ENCODE peak calls at places on chromosomes 7 and 10, in eight cellular contexts. A is CD4-positive, alpha-beta T cell; C is SK-N-SH; B is stomach; Z is endothelial cell of umbilical vein; J is right cardiac atrium; R is mesendoderm; M is tibial artery. I is an unnamed sample.

GRCh38 chr7:139916717-139917395 is 87.8 kb downstream of the TBXAS1 start:
- DNase-seq in M (no peak), B (no peak), J (no peak), A (no peak), R (no peak), C (no peak), Z (no peak), I (no peak)

GRCh38 chr7:155422151-155422550 is 35.8 kb upstream of the EN2 start:
- DNase-seq in B (no peak), R (no peak), Z (no peak), J (no peak), C (no peak), A (no peak), M (no peak), I (no peak)

GRCh38 chr7:95493247-95493646 is 7.5 kb downstream of the ASB4 start:
- DNase-seq in R (no peak), A (no peak), Z (no peak), C (no peak), B (no peak), M (no peak), J (no peak), I (no peak)

GRCh38 chr10:68813554-68813953 is 13.8 kb upstream of the STOX1 start:
- DNase-seq in C (no peak), J (no peak), R (no peak), M (no peak), Z (no peak), B (no peak), A (no peak), I (no peak)

GRCh38 chr7:37160656-37161055 is 288.0 kb downstream of the ELMO1 start:
- DNase-seq in Z (no peak), J (no peak), M (no peak), A (no peak), C (no peak), R (no peak), B (no peak), I (no peak)

GRCh38 chr10:102554531-102554930 is 50.8 kb downstream of the SUFU start:
- DNase-seq in B (no peak), Z (no peak), R (no peak), M (no peak), A (no peak), C (no peak), J (no peak), I (no peak)

GRCh38 chr7:51224811-51225581 is 91.6 kb downstream of the COBL start:
- DNase-seq in Z (no peak), R (peak; percentile 50), B (peak; percentile 87), M (no peak), J (no peak), A (no peak), C (no peak), I (no peak)

GRCh38 chr7:6482307-6482706 is 34.6 kb upstream of the DAGLB start:
- DNase-seq in Z (no peak), M (no peak), J (no peak), C (no peak), A (no peak), R (no peak), B (no peak), I (no peak)

GRCh38 chr7:50605059-50605458 is 39.9 kb upstream of the DDC start:
- DNase-seq in M (no peak), J (no peak), Z (no peak), C (no peak), R (no peak), A (no peak), B (no peak), I (no peak)

GRCh38 chr10:21135396-21135973 is 238.4 kb upstream of the NEBL start:
- DNase-seq in A (no peak), B (no peak), M (no peak), R (no peak), C (no peak), J (no peak), Z (no peak), I (no peak)

GRCh38 chr10:75019360-75019759 is 92.1 kb upstream of the SAMD8 start:
- DNase-seq in B (no peak), M (no peak), C (no peak), R (peak; percentile 36), J (no peak), Z (peak; percentile 42), A (no peak), I (no peak)

GRCh38 chr10:72011468-72011867 is 47.3 kb downstream of the CHST3 start:
- DNase-seq in Z (no peak), R (no peak), J (peak; percentile 26), C (no peak), M (no peak), A (no peak), B (no peak), I (no peak)

GRCh38 chr10:118513174-118513573 is 82.3 kb downstream of the PRLHR start:
- DNase-seq in M (no peak), R (no peak), A (no peak), B (no peak), J (no peak), Z (no peak), C (no peak), I (no peak)

GRCh38 chr10:118508355-118508754 is 87.1 kb downstream of the PRLHR start:
- DNase-seq in A (no peak), M (no peak), J (no peak), B (no peak), C (no peak), Z (no peak), R (no peak), I (no peak)

GRCh38 chr10:118508863-118509262 is 86.6 kb downstream of the PRLHR start:
- DNase-seq in C (peak; percentile 37), J (no peak), R (no peak), A (no peak), B (no peak), Z (no peak), M (no peak), I (no peak)

GRCh38 chr10:118506835-118507234 is 88.6 kb downstream of the PRLHR start:
- DNase-seq in J (no peak), C (no peak), A (no peak), M (no peak), R (peak; percentile 60), B (no peak), Z (no peak), I (no peak)

DNA sequence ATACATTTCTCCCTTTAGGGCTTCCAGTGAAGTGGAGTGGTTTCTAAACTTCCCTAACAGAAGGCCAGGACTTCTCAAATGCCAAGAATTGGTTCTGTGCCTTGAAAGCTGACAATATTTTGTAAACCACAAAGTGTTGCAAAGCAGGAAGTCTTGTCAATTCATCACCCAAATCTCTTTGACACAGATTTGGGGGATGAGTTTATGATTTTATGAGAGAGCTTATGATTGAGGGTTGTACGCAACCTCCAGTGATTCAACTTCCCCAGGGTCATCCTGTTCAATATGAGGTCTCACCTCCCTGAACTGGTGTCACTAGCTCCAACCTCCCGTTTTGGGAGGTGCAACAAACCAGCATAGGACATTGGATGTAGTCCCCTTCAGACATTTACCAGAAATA is 83.7 kb downstream of the PRLHR start:
- DNase-seq in C (no peak), B (no peak), A (no peak), J (no peak), M (no peak), R (no peak), Z (no peak), I (no peak)
- H3K27ac ChIP-seq in C (no peak overlapping the region), B (no peak overlapping the region), A (no peak overlapping the region), J (no peak overlapping the region), M (no peak overlapping the region), R (no peak overlapping the region), Z (no peak overlapping the region), I (no peak overlapping the region)

DNA sequence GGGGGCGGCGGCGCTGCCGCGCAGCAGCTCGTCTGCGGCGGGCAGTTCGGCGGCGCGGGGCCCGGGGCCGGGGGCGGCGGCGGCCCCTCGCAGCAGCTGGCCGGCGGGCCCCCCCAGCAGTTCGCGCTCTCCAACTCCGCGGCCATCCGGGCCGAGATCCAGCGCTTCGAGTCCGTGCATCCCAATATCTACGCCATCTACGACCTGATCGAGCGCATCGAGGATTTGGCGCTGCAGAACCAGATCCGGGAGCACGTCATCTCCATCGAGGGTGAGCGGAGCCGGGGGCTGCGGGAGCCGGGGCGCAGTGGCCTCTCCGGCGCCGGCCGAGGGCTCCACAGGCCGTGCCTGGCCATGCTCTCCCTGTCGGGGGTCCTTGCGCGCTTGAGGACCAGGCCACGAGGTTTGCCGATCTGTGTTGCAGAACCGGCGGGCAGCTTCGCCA is 549 bp downstream of the AGAP3 start:
- DNase-seq in A (no peak), M (no peak), Z (no peak), R (peak; percentile 53), B (no peak), J (peak; percentile 75), C (peak; percentile 77), I (no peak)
- H3K27ac ChIP-seq in A (no peak overlapping the region), M (peak overlapping the region; percentile 82), Z (peak overlapping the region; percentile 98), R (no peak overlapping the region), B (peak overlapping the region; percentile 86), J (peak overlapping the region; percentile 45), C (peak overlapping the region; percentile 87), I (no peak overlapping the region)

DNA sequence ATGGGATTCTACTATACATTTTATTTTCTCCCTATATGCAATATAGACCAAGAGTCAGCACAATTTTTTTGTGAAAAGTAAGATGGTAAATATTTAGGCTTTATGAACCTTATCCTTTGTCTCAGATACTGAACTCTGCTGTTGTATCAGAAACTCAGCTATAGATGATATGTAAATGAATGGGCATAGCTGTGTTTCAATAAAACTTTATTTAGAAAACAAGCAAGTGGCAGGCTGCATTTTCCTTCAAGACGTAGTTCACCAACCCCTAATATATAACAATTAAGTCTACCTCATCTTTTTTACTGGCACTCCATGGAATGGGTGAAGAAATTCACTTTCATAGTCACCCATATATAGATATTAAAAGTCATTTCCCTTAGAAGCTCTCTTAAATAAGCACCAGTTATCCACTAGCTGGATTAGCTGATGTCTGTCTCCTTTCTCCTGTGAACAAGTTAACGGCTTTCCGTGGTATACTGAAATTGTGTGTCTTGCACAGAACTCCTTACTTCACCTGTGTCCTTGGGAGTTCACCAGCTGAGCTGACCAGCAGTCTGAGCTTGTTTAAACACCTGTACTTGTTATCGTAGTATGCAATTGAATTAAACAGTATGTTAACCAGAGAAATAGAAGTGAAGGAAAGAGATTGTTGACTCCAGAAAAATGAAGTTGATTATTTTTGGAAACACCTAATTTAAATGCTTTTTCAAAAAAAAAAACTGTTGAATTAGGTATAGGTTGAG is 770.6 kb downstream of the KCNMA1 start:
- DNase-seq in B (no peak), Z (no peak), R (no peak), M (no peak), A (no peak), C (no peak), J (no peak), I (no peak)
- H3K27ac ChIP-seq in B (no peak overlapping the region), Z (no peak overlapping the region), R (no peak overlapping the region), M (no peak overlapping the region), A (no peak overlapping the region), C (no peak overlapping the region), J (no peak overlapping the region), I (no peak overlapping the region)

GRCh38 chr7:55965805-55966421 is 1.5 kb downstream of the NIPSNAP2 start:
- DNase-seq in Z (no peak), J (peak; percentile 61), B (no peak), M (no peak), C (no peak), R (no peak), A (no peak), I (no peak)
- H3K27ac ChIP-seq in Z (no peak overlapping the region), J (peak overlapping the region; percentile 100), B (peak overlapping the region; percentile 96), M (peak overlapping the region; percentile 94), C (peak overlapping the region; percentile 11), R (no peak overlapping the region), A (no peak overlapping the region), I (no peak overlapping the region)